ENCODE peak calls at places on chromosome 4, in five cellular contexts. I is astrocyte, B is A549, Y is sigmoid colon, Z is HCT116. S is an unnamed sample.
A peak's percentile ranks its signal among the peaks of the same experiment; 100 is the strongest.

GRCh38 chr4:58064618-58065017 is 954.4 kb upstream of the IGFBP7 start:
- DNase-seq in I (no peak), B (no peak), Y (no peak), Z (no peak), S (no peak)

GRCh38 chr4:76984788-76985211 is 35.2 kb downstream of the SEPTIN11 start:
- DNase-seq in I (peak; percentile 100), B (no peak), Y (peak; percentile 92), Z (no peak), S (peak; percentile 55)

GRCh38 chr4:147407261-147408045 is 73.4 kb upstream of the EDNRA start:
- DNase-seq in I (peak; percentile 59), B (no peak), Y (no peak), Z (peak; percentile 16), S (no peak)

GRCh38 chr4:113639311-113639710 is 122.2 kb downstream of the CAMK2D start:
- DNase-seq in I (no peak), B (no peak), Y (no peak), Z (no peak), S (no peak)

GRCh38 chr4:40395908-40396806 is 61.0 kb downstream of the CHRNA9 start:
- DNase-seq in I (peak; percentile 11), B (no peak), Y (peak; percentile 72), Z (no peak), S (peak; percentile 51)

GRCh38 chr4:73485085-73485484 is 3.5 kb downstream of the AFM start:
- DNase-seq in I (no peak), B (no peak), Y (no peak), Z (no peak), S (no peak)

GRCh38 chr4:80185787-80186548 is 11.3 kb upstream of the PRDM8 start:
- DNase-seq in I (no peak), B (no peak), Y (peak; percentile 72), Z (no peak), S (no peak)

GRCh38 chr4:80307183-80307735 is 28.3 kb upstream of the CFAP299 start:
- DNase-seq in I (peak; percentile 85), B (no peak), Y (no peak), Z (no peak), S (no peak)

GRCh38 chr4:16124232-16124631 is 40.4 kb upstream of the PROM1 start:
- DNase-seq in I (no peak), B (no peak), Y (no peak), Z (no peak), S (peak; percentile 53)

GRCh38 chr4:27790911-27791310 is 930.3 kb downstream of the STIM2 start:
- DNase-seq in I (peak; percentile 30), B (no peak), Y (no peak), Z (no peak), S (no peak)

GRCh38 chr4:66704243-66704642 is 841.1 kb downstream of the CENPC start:
- DNase-seq in I (no peak), B (no peak), Y (no peak), Z (no peak), S (no peak)

GRCh38 chr4:165540206-165540865 is 161.5 kb downstream of the CPE start:
- DNase-seq in I (no peak), B (no peak), Y (no peak), Z (no peak), S (no peak)

GRCh38 chr4:176988226-176988625 is 195.5 kb upstream of the VEGFC start:
- DNase-seq in I (peak; percentile 92), B (peak; percentile 49), Y (no peak), Z (peak; percentile 61), S (no peak)

GRCh38 chr4:6991771-6992557 is 51.2 kb upstream of the TADA2B start:
- DNase-seq in I (peak; percentile 94), B (no peak), Y (no peak), Z (no peak), S (peak; percentile 61)

GRCh38 chr4:108382751-108383150 is 214.0 kb upstream of the LEF1 start:
- DNase-seq in I (peak; percentile 71), B (no peak), Y (no peak), Z (no peak), S (no peak)

GRCh38 chr4:108383157-108383556 is 214.4 kb upstream of the LEF1 start:
- DNase-seq in I (no peak), B (no peak), Y (no peak), Z (no peak), S (no peak)

GRCh38 chr4:108385076-108385475 is 216.3 kb upstream of the LEF1 start:
- DNase-seq in I (no peak), B (no peak), Y (no peak), Z (no peak), S (no peak)

GRCh38 chr4:108384544-108384943 is 215.8 kb upstream of the LEF1 start:
- DNase-seq in I (no peak), B (no peak), Y (no peak), Z (no peak), S (no peak)
- H3K4me1 ChIP-seq in I (no peaks in the 10 kb centered on the region), B (no peaks in the 10 kb centered on the region), Y (no peaks in the 10 kb centered on the region), Z (no peaks in the 10 kb centered on the region), S (no peaks in the 10 kb centered on the region)

DNA sequence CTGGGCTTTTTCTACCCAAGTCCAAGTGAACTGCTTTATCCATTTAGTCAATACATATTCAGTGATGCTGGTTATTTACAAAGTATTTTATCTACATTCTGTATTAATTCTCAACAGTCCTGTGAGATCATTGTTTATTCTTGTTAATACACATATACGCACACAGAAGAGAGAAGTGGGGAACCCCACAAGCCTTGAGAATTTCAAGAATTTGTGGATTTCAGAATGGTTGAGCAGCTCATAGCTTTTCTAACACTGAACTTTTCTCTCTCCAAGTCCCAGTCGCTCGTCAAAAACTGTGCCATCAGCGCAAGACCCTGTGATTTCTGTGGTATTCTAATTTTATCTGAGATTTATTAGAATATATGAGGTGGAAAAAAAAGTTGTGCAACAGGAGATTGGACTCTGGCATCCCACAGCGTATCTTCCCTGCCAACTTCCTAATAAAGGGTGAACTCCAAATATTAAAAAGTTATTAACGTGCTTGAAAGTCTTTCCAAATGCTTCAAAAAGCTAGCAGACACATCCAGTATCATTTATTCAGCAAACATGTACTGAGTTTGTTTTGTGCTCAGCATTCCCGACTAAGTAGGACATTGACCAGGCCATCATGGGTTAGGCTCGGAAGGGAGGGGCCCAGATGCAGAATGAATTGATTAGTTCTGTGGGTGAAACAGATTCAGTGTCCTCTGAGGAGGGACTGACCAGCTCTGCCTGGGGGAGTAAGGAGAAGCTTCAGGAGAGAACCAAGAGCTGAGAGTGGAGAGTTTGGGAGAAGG is 165.6 kb downstream of the CBR4 start:
- DNase-seq in I (peak; percentile 67), B (no peak), Y (no peak), Z (no peak), S (no peak)
- H3K27ac ChIP-seq in I (peak overlapping the region; percentile 56), B (no peak overlapping the region), Y (peak overlapping the region; percentile 94), Z (no peak overlapping the region), S (peak overlapping the region; percentile 79)

GRCh38 chr4:82784615-82785247 is 13.9 kb downstream of the SCD5 start:
- DNase-seq in I (peak; percentile 53), B (no peak), Y (no peak), Z (no peak), S (no peak)
- H3K4me1 ChIP-seq in I (peaks cover 45% of the 10 kb centered on the region), B (peaks cover 64% of the 10 kb centered on the region), Y (peaks cover 40% of the 10 kb centered on the region), Z (peaks cover 70% of the 10 kb centered on the region), S (peaks cover 3% of the 10 kb centered on the region)

DNA sequence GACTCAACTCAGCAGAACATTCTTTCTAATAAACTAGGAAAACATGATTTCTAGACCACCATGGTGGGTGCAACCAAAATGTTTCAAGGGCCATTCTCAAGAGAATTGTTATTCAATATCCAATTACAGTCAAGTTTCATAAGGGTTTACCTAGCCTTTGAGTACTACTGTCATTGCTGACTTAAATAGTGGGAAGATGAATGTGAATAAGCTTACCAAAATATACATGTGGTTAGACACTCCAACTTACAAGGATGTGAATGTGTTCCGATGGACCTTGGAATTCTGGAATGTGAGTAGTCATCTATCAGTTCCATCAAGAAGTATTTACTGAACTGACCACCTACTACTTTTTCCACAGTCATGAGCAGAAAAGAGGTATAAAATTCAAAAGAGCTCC is 16.9 kb downstream of the SH3RF1 start:
- DNase-seq in I (peak; percentile 100), B (no peak), Y (no peak), Z (no peak), S (no peak)
- H3K27ac ChIP-seq in I (peak overlapping the region; percentile 80), B (peak overlapping the region; percentile 98), Y (no peak overlapping the region), Z (peak overlapping the region; percentile 82), S (no peak overlapping the region)

DNA sequence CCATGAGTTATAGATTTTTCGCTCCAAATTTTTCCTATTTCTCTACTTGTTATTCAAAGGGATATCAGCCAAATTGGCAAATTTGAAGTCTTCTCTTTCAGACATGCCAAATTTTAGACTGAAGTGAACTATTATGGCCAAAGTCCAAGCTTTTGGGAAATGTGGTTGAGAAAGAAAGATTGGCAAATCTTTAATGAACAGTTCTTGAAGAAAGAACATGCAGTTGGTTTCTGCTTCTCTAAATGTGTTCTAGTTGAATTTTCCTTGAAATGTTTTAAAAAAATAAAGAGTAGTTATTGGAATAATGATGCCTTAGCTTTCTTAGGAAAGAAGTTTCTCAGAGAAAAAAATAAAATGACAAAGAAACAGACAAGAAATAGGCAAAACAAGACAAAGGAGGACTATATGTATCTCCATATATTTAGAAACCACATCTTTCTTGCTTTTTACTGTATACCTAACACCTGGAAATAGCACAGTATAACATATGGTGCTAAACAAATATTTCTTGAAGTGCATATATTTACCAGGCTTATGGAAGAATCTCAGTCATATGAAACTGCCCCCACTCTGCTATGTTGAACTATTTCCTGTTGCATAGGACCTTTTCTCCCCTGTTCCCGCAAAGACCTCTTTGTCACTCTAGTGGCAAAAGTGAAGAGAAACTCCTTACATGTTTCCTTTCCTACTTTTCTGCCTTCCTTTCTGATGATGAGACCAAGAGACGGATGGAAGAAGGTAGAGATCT is 250.0 kb downstream of the ARHGAP24 start:
- DNase-seq in I (no peak), B (no peak), Y (no peak), Z (no peak), S (no peak)
- H3K4me1 ChIP-seq in I (no peaks in the 10 kb centered on the region), B (peaks cover 29% of the 10 kb centered on the region), Y (peaks cover 16% of the 10 kb centered on the region), Z (peaks cover 7% of the 10 kb centered on the region), S (peaks cover 9% of the 10 kb centered on the region)

GRCh38 chr4:138051157-138051556 is 191.0 kb downstream of the SLC7A11 start:
- DNase-seq in I (peak; percentile 63), B (no peak), Y (no peak), Z (no peak), S (no peak)

GRCh38 chr4:138050601-138051000 is 191.5 kb downstream of the SLC7A11 start:
- DNase-seq in I (no peak), B (no peak), Y (no peak), Z (no peak), S (no peak)

GRCh38 chr4:138055890-138056289 is 186.3 kb downstream of the SLC7A11 start:
- DNase-seq in I (peak; percentile 61), B (no peak), Y (no peak), Z (no peak), S (no peak)

GRCh38 chr4:138053601-138054322 is 188.4 kb downstream of the SLC7A11 start:
- DNase-seq in I (peak; percentile 92), B (peak; percentile 51), Y (no peak), Z (peak; percentile 61), S (no peak)

DNA sequence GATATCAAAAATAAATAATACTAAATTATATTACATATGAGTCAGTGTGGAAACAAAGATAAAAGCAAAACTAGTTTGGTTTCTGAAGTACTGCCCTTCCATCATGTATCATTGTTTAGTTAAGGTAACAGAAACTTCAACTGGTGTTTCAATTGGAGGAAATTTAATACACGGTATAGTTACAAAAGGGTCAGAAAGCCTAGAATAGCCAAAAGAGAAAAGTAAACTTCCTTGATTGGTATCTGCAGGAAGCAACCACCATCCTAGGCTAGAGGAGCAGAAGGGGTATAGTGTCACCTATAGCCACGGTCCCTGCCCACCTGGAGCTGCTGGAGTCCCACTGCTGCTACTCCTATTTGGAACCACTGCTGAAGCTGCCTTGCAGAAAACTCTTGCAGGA is 185.6 kb downstream of the SLC7A11 start:
- DNase-seq in I (no peak), B (no peak), Y (no peak), Z (no peak), S (no peak)
- H3K27ac ChIP-seq in I (peak overlapping the region; percentile 29), B (no peak overlapping the region), Y (no peak overlapping the region), Z (no peak overlapping the region), S (no peak overlapping the region)

GRCh38 chr4:8370106-8370787 is 70.3 kb downstream of the ACOX3 start:
- DNase-seq in I (no peak), B (no peak), Y (no peak), Z (no peak), S (no peak)
- H3K4me1 ChIP-seq in I (no peaks in the 10 kb centered on the region), B (no peaks in the 10 kb centered on the region), Y (peaks cover 20% of the 10 kb centered on the region), Z (no peaks in the 10 kb centered on the region), S (no peaks in the 10 kb centered on the region)

S was measured in right cardiac atrium.